ENCODE peak calls at places on chromosomes 6 and 20, in five cellular contexts. M is colonic mucosa, F is HFF-Myc, C is mesenchymal stem cell, W is GM23248. O is an unnamed sample.

GRCh38 chr20:37541326-37541725 is 13.7 kb upstream of the BLCAP start:
- DNase-seq in W (no peak), M (no peak), C (no peak), F (no peak), O (no peak)

GRCh38 chr6:113860165-113860955 is 3.2 kb downstream of the MARCKS start:
- DNase-seq in W (peak), F (no peak), M (peak), C (no peak), O (no peak)

GRCh38 chr20:23375827-23376226 is 13.8 kb downstream of the GZF1 start:
- DNase-seq in F (no peak), C (no peak), W (no peak), M (no peak), O (no peak)

GRCh38 chr6:16948376-16948775 is 153.5 kb upstream of the STMND1 start:
- DNase-seq in M (no peak), F (peak), W (peak), C (peak), O (no peak)

GRCh38 chr6:132391391-132392291 is 9.6 kb downstream of the MOXD1 start:
- DNase-seq in M (peak), W (peak), C (peak), F (peak), O (no peak)

GRCh38 chr6:10472634-10473033 is 48.5 kb upstream of the GCNT2 start:
- DNase-seq in C (no peak), W (no peak), M (no peak), F (no peak), O (no peak)

GRCh38 chr6:156994215-156995076 is 217.3 kb downstream of the ARID1B start:
- DNase-seq in C (no peak), M (peak), F (no peak), W (no peak), O (peak)

GRCh38 chr6:112665815-112666214 is 318.7 kb downstream of the RFPL4B start:
- DNase-seq in C (peak), M (no peak), F (no peak), W (peak), O (no peak)

GRCh38 chr6:105317607-105318533 is 85.0 kb downstream of the PREP start:
- DNase-seq in F (no peak), W (no peak), M (no peak), C (no peak), O (no peak)

GRCh38 chr20:5282561-5282960 is 34.2 kb downstream of the PROKR2 start:
- DNase-seq in C (no peak), F (no peak), M (no peak), W (no peak), O (no peak)

GRCh38 chr6:7910654-7911344 is at the start of gene TXNDC5:
- DNase-seq in F (no peak), M (peak), W (peak), C (peak), O (peak)

GRCh38 chr6:9646346-9647042 is 768.4 kb downstream of the TFAP2A start:
- DNase-seq in M (no peak), C (peak), F (no peak), W (peak), O (peak)

GRCh38 chr6:124812067-124812466 is 150.2 kb upstream of the RNF217 start:
- DNase-seq in C (no peak), M (no peak), W (no peak), F (no peak), O (peak)

GRCh38 chr6:36576573-36576972 is 17.6 kb upstream of the SRSF3 start:
- DNase-seq in C (no peak), M (no peak), F (no peak), W (no peak), O (no peak)

GRCh38 chr6:6872924-6873344 is 234.8 kb upstream of the RREB1 start:
- DNase-seq in C (no peak), M (no peak), W (no peak), F (no peak), O (no peak)

GRCh38 chr20:5171074-5171789 is 44.4 kb downstream of the CDS2 start:
- DNase-seq in M (no peak), W (no peak), F (no peak), C (peak), O (no peak)

GRCh38 chr6:85428486-85428885 is 21.4 kb upstream of the NT5E start:
- DNase-seq in C (no peak), F (no peak), W (no peak), M (no peak), O (no peak)

GRCh38 chr6:164243012-164243610 is 828.6 kb downstream of the QKI start:
- DNase-seq in W (no peak), C (no peak), F (no peak), M (no peak), O (no peak)

GRCh38 chr20:57291003-57291402 is 24.6 kb upstream of the BMP7 start:
- DNase-seq in F (no peak), W (no peak), M (no peak), C (no peak), O (no peak)

GRCh38 chr6:119226089-119226488 is 123.5 kb downstream of the MAN1A1 start:
- DNase-seq in W (no peak), M (no peak), F (no peak), C (no peak), O (no peak)

GRCh38 chr20:64105846-64106434 is 1.4 kb downstream of the NPBWR2 start:
- DNase-seq in C (no peak), M (no peak), F (no peak), W (no peak), O (no peak)

GRCh38 chr6:36443951-36444428 is 1.2 kb downstream of the KCTD20 start:
- DNase-seq in C (peak), M (peak), W (peak), F (no peak), O (peak)

GRCh38 chr6:25105070-25105925 is 169.5 kb upstream of the RIPOR2 start:
- DNase-seq in M (no peak), C (no peak), F (no peak), W (no peak), O (no peak)

GRCh38 chr20:50916257-50916656 is 15.0 kb downstream of the ADNP start:
- DNase-seq in C (peak), F (no peak), M (peak), W (peak), O (peak)

GRCh38 chr6:89357390-89357789 is 4.9 kb upstream of the UBE2J1 start:
- DNase-seq in W (no peak), M (no peak), F (no peak), C (no peak), O (no peak)
- H3K4me3 ChIP-seq in W (no peak), M (no peak), F (no peak), C (no peak), O (no peak)

DNA sequence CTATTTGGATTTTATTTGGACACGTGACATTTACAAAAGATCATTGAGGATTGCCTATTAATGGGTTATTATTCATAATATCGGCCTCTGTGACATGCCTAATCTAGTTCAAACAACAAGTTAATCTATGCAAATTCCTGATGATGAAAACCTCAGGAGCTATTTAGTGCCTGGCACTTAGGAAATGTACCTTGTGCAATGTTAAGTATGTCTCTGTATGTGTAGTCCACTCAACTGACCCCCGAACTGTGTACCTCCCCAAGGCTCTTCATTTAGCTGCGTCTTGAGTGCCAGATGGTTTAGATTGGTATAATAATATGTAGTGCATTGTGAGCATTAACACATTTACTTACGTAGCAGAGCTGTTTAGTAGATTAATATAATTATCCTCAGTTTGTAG is 6.9 kb downstream of the LAMA2 start:
- DNase-seq in F (no peak), C (no peak), W (no peak), M (no peak), O (no peak)
- H3K4me3 ChIP-seq in F (no peak), C (no peak), W (no peak), M (no peak), O (no peak)

GRCh38 chr6:33428891-33429744 is 9.3 kb downstream of the SYNGAP1 start:
- DNase-seq in M (no peak), C (no peak), W (no peak), F (no peak), O (no peak)
- H3K4me3 ChIP-seq in M (no peak), C (no peak), W (peak), F (peak), O (peak)

GRCh38 chr6:96468281-96468680 is 53.3 kb upstream of the UFL1 start:
- DNase-seq in C (no peak), F (no peak), M (no peak), W (no peak), O (no peak)
- H3K4me3 ChIP-seq in C (no peak), F (no peak), M (no peak), W (no peak), O (no peak)

GRCh38 chr20:2845607-2846006 is 5.1 kb downstream of the VPS16 start:
- DNase-seq in M (no peak), W (no peak), F (no peak), C (no peak), O (no peak)

GRCh38 chr20:2847802-2848201 is 7.3 kb downstream of the VPS16 start:
- DNase-seq in M (no peak), W (no peak), F (no peak), C (no peak), O (no peak)

GRCh38 chr20:2846698-2847097 is 6.2 kb downstream of the VPS16 start:
- DNase-seq in F (no peak), W (no peak), M (no peak), C (no peak), O (no peak)

GRCh38 chr20:2849529-2849928 is 9.0 kb downstream of the VPS16 start:
- DNase-seq in C (no peak), W (no peak), F (no peak), M (no peak), O (no peak)

GRCh38 chr20:2851086-2851485 is 10.5 kb downstream of the VPS16 start:
- DNase-seq in F (no peak), C (no peak), M (no peak), W (no peak), O (no peak)
- H3K4me3 ChIP-seq in F (no peak), C (no peak), M (no peak), W (no peak), O (no peak)

GRCh38 chr6:32819729-32820128 is 2.9 kb upstream of the HLA-DOB start:
- DNase-seq in C (peak), W (peak), F (peak), M (no peak), O (peak)
- H3K4me3 ChIP-seq in C (no peak), W (no peak), F (no peak), M (no peak), O (no peak)

GRCh38 chr20:3084283-3084985 is at the start of gene AVP:
- DNase-seq in C (no peak), F (no peak), M (no peak), W (no peak), O (no peak)
- H3K4me3 ChIP-seq in C (no peak), F (no peak), M (no peak), W (no peak), O (no peak)

GRCh38 chr6:151437401-151437800 is 14.5 kb downstream of the RMND1 start:
- DNase-seq in F (no peak), W (peak), M (no peak), C (peak), O (no peak)

GRCh38 chr6:151436300-151436699 is 15.6 kb downstream of the RMND1 start:
- DNase-seq in F (no peak), M (no peak), C (no peak), W (peak), O (no peak)

GRCh38 chr6:151440498-151440897 is 11.4 kb downstream of the RMND1 start:
- DNase-seq in C (peak), W (no peak), M (no peak), F (no peak), O (no peak)

GRCh38 chr6:151434369-151434768 is 17.6 kb downstream of the RMND1 start:
- DNase-seq in W (no peak), F (no peak), M (no peak), C (no peak), O (no peak)

DNA sequence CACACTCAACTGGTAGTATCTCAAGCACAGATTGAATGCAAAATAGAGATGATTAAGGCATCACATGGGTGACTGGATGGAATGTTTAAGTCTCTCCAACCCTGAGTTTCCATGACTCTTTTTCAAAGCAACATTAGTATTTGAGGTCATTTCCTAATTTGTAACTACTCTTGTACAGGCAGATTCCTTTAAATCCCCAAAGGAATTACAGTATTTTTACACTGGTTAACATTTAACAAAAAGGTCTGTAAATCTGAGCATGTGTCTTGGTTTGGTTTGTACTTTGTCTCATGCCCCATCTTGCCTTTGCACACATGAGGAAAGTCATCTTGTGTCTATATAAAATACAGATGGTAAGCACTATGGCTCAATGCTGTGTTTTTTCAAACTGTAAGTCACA is 15.1 kb downstream of the RMND1 start:
- DNase-seq in F (no peak), W (peak), M (no peak), C (peak), O (peak)
- H3K4me3 ChIP-seq in F (no peak), W (no peak), M (no peak), C (no peak), O (no peak)

O was measured in A673.